ENCODE peak calls at places on chromosomes 6 and 20, in four cellular contexts. W is COLO829, C is NCI-H2081, G is NCI-H1105. K is an unnamed sample.

GRCh38 chr20:50563133-50563944 is 53.2 kb downstream of the PTPN1 start:
- DNase-seq in G (no peak), C (peak), W (no peak), K (no peak)

GRCh38 chr6:8343600-8343999 is 91.7 kb downstream of the SLC35B3 start:
- DNase-seq in G (no peak), W (no peak), C (no peak), K (no peak)

GRCh38 chr6:6844451-6844974 is 256.0 kb downstream of the LY86 start:
- DNase-seq in C (no peak), G (no peak), W (no peak), K (no peak)

GRCh38 chr6:87697581-87698552 is 4.2 kb downstream of the AKIRIN2 start:
- DNase-seq in W (peak), G (peak), C (peak), K (no peak)

GRCh38 chr20:19460386-19460785 is 247.9 kb downstream of the SLC24A3 start:
- DNase-seq in G (no peak), W (no peak), C (no peak), K (no peak)

GRCh38 chr20:35772563-35773058 is 796 bp downstream of the PHF20 start:
- DNase-seq in G (no peak), C (no peak), W (no peak), K (no peak)

GRCh38 chr6:32941412-32941784 is 570 bp upstream of the HLA-DMB start:
- DNase-seq in G (no peak), C (no peak), W (no peak), K (no peak)

GRCh38 chr20:24756292-24757025 is 192.6 kb upstream of the CST7 start:
- DNase-seq in C (no peak), W (no peak), G (no peak), K (no peak)